ENCODE peak calls at places on chromosomes 3 and 15, in five cellular contexts. X, P, S, J and D are unnamed samples.
A peak's percentile ranks its signal among the peaks of the same experiment; 100 is the strongest.

GRCh38 chr15:94293411-94294402 is 62.3 kb downstream of the MCTP2 start:
- DNase-seq in S (no peak), J (peak; percentile 36), P (peak; percentile 28), X (no peak), D (no peak)

GRCh38 chr15:35289029-35289617 is 204.0 kb upstream of the NANOGP8 start:
- DNase-seq in J (peak; percentile 63), X (no peak), S (no peak), P (peak; percentile 81), D (peak; percentile 58)

GRCh38 chr3:98556164-98557130 is 24.7 kb downstream of the GPR15 start:
- DNase-seq in P (no peak), J (peak; percentile 65), S (no peak), X (no peak), D (peak; percentile 99)

GRCh38 chr15:52682776-52683175 is 3.6 kb upstream of the ATOSA start:
- DNase-seq in X (no peak), P (no peak), J (no peak), S (no peak), D (peak; percentile 66)

GRCh38 chr3:194315965-194316361 is 35.2 kb downstream of the CPN2 start:
- DNase-seq in J (peak; percentile 36), S (no peak), X (peak; percentile 61), P (no peak), D (no peak)

GRCh38 chr3:181103605-181104004 is 114.1 kb upstream of the DNAJC19 start:
- DNase-seq in P (no peak), J (no peak), X (no peak), S (no peak), D (peak; percentile 41)

GRCh38 chr3:193605876-193606275 is 12.9 kb downstream of the OPA1 start:
- DNase-seq in P (peak; percentile 65), X (no peak), S (peak; percentile 66), J (peak; percentile 50), D (peak; percentile 64)

GRCh38 chr15:80787238-80787805 is 8.2 kb downstream of the CEMIP start:
- DNase-seq in J (no peak), P (peak; percentile 40), S (no peak), X (no peak), D (no peak)

GRCh38 chr3:66441124-66441523 is 59.7 kb downstream of the LRIG1 start:
- DNase-seq in J (peak; percentile 87), X (no peak), P (peak; percentile 72), S (no peak), D (no peak)

GRCh38 chr3:140859592-140860336 is 81.9 kb upstream of the SLC25A36 start:
- DNase-seq in S (no peak), P (no peak), X (no peak), J (peak; percentile 12), D (peak; percentile 59)

GRCh38 chr3:75012791-75013190 is 398.3 kb upstream of the CNTN3 start:
- DNase-seq in S (no peak), X (no peak), J (no peak), P (no peak), D (no peak)

GRCh38 chr15:93451265-93451664 is 362.3 kb upstream of the RGMA start:
- DNase-seq in S (no peak), P (no peak), X (no peak), J (peak; percentile 6), D (no peak)

GRCh38 chr3:13524979-13525669 is 23.8 kb upstream of the FBLN2 start:
- DNase-seq in P (peak; percentile 38), X (no peak), S (no peak), J (no peak), D (no peak)

DNA sequence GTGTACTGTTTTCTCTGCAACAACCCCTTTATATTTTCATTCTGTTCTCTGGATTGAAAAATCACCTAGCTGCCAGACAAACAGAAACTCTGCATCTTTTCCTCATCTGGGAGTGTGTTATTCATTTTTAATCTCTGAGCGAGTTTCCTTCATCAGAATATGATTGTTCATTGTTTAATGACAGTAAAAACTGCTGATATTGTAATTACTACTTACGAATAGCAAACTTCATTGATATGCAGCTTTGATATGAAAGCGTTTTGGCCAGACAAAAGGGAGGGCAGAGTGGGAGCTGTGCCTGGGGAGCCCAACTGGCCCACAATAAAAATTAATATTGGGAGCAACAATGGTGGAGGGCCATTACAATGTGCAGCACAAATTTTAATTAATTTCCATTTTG is 132.7 kb upstream of the SKOR1 start:
- DNase-seq in J (no peak), X (no peak), S (no peak), P (no peak), D (no peak)
- TF ChIP-seq CTCF in J (no peak), X (no peak), S (no peak), P (no peak), D (no peak)

DNA sequence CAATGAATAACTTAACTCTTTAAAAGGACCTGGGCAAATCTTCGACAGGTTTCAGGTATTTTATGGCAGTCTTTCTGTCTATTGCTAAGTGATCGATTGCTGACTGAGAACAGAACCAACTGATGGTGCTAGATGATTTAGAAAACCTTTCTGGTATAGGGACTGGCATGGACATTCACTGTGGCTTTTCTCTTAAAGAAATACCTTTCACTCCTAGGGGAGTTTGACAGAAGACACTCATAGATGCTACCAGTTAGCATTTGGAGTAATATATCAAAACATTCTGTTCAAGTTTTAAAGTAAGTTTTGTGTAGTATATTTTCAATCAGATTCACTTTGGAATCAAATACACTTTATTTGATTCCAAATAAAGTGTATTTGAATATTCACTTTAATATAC is 692 bp downstream of the PPARG start:
- DNase-seq in J (no peak), X (no peak), P (no peak), S (no peak), D (no peak)
- H3K4me3 ChIP-seq in J (no peak overlapping the region), X (no peak overlapping the region), P (no peak overlapping the region), S (no peak overlapping the region), D (no peak overlapping the region)

GRCh38 chr15:88913017-88913849 is at the start of gene MFGE8:
- DNase-seq in P (peak; percentile 72), X (peak; percentile 89), S (peak; percentile 91), J (peak; percentile 75), D (peak; percentile 57)
- TF ChIP-seq CTCF in P (peak; percentile 26), X (peak; percentile 32), S (no peak), J (no peak), D (no peak)

GRCh38 chr3:38168151-38168987 is 3.0 kb downstream of the OXSR1 start:
- DNase-seq in P (peak; percentile 67), X (peak; percentile 77), S (no peak), J (peak; percentile 79), D (no peak)

GRCh38 chr3:38165722-38166387 is 518 bp downstream of the OXSR1 start:
- DNase-seq in X (peak; percentile 74), S (peak; percentile 83), P (peak; percentile 46), J (peak; percentile 11), D (no peak)

GRCh38 chr3:38171622-38172021 is 6.3 kb downstream of the OXSR1 start:
- DNase-seq in X (no peak), J (no peak), S (no peak), P (no peak), D (no peak)

GRCh38 chr3:38170722-38171121 is 5.4 kb downstream of the OXSR1 start:
- DNase-seq in X (no peak), S (no peak), P (no peak), J (no peak), D (no peak)

GRCh38 chr3:38168988-38169363 is 3.6 kb downstream of the OXSR1 start:
- DNase-seq in J (peak; percentile 55), S (no peak), P (peak; percentile 39), X (no peak), D (peak; percentile 24)
- H3K4me3 ChIP-seq in J (peak overlapping the region; percentile 31), S (no peak overlapping the region), P (no peak overlapping the region), X (peak overlapping the region; percentile 1), D (no peak overlapping the region)

DNA sequence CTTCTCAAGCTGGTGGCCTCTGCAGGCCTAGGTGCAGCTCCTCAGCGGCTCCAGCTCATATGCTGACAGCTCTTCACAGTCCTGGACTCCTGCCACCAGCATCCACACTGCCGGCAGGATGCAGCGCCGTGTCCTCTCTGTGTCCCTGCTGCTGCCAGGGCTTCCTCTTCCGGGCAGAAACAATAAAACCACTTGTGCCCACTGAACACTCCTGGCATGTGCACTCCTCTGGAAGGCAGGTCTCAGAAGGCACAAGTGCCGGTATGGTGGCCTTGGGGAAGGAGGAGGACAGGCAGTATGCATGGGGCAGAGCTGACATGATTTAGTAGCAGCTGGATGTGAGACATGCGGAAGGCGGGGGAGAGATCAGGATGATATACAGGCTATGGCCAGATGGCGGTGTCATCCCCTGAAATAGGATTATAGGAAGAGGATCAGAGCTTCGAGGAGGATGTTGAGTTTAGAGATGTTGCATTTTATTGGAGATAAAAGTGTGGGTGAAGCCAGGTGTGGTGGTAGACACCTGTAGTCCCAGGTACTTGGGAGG is 7.5 kb upstream of the MAN2A2 start:
- DNase-seq in S (no peak), P (no peak), X (no peak), J (no peak), D (no peak)
- TF ChIP-seq CTCF in S (no peak), P (no peak), X (no peak), J (no peak), D (no peak)

GRCh38 chr15:71295242-71296031 is 180.2 kb downstream of the THSD4 start:
- DNase-seq in P (peak; percentile 100), S (peak; percentile 81), J (peak; percentile 100), X (peak; percentile 94), D (peak; percentile 16)
- H3K4me3 ChIP-seq in P (no peak overlapping the region), S (no peak overlapping the region), J (no peak overlapping the region), X (no peak overlapping the region), D (no peak overlapping the region)

DNA sequence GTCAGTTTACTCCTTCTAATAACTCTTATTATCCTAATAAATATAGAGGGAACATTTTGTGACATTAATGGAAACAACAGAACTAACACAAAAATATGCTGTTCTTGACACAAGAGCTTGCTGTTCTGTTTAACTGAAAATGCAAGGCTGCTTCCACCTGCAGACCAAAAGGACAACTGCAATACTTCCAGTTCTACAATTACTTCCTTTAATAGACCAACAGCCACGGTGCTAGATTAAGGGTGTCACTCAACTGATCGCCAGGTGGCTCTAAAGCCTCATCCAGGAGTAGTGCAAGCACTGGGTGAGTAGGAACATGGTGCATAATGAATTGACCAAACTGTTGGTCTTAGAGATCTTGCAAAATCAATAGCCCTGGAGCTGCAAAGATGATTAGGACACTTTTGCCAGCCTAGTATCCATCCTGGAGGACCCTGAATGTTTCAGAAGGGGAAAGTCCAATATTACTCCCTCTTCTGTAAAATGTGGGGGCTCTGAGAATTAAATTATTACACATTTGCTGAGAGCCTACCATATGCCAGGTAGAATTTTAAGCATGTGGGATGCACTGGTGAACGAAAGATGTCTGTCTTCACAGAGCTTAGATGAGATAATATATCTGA is 3.6 kb upstream of the CLDN16 start:
- DNase-seq in P (peak; percentile 69), X (no peak), S (no peak), J (peak; percentile 61), D (peak; percentile 89)
- TF ChIP-seq CTCF in P (peak; percentile 62), X (peak; percentile 97), S (peak; percentile 24), J (peak; percentile 46), D (peak; percentile 57)

GRCh38 chr3:169965562-169965961 is 1.0 kb upstream of the SEC62 start:
- DNase-seq in P (no peak), J (no peak), S (no peak), X (no peak), D (peak; percentile 42)

GRCh38 chr3:169966951-169967915 is 626 bp downstream of the SEC62 start:
- DNase-seq in J (peak; percentile 57), X (no peak), P (peak; percentile 49), S (peak; percentile 78), D (peak; percentile 67)

GRCh38 chr3:169966086-169966950 is at the start of gene SEC62:
- DNase-seq in J (peak; percentile 87), P (peak; percentile 88), S (peak; percentile 96), X (peak; percentile 88), D (peak; percentile 97)

GRCh38 chr3:169969696-169970095 is 3.1 kb downstream of the SEC62 start:
- DNase-seq in J (no peak), S (no peak), P (no peak), X (no peak), D (no peak)

GRCh38 chr3:169968224-169968623 is 1.6 kb downstream of the SEC62 start:
- DNase-seq in S (no peak), X (no peak), P (no peak), J (no peak), D (no peak)
- H3K4me3 ChIP-seq in S (peak overlapping the region; percentile 89), X (no peak overlapping the region), P (peak overlapping the region; percentile 99), J (peak overlapping the region; percentile 52), D (peak overlapping the region; percentile 90)